ENCODE peak calls at places on chromosomes 5 and 9, in five cellular contexts. K, H, L, O and C are unnamed samples.
A peak's percentile ranks its signal among the peaks of the same experiment; 100 is the strongest.

GRCh38 chr5:113221294-113222176 is 213.3 kb downstream of the TSSK1B start:
- DNase-seq in O (no peak), K (no peak), H (no peak), L (no peak), C (no peak)

GRCh38 chr5:167643616-167644015 is 647.8 kb upstream of the WWC1 start:
- DNase-seq in L (no peak), K (no peak), O (no peak), H (peak; percentile 59), C (no peak)

GRCh38 chr9:117907420-117907819 is 203.2 kb downstream of the TLR4 start:
- DNase-seq in O (no peak), L (no peak), H (no peak), K (no peak), C (no peak)

GRCh38 chr9:4235951-4236804 is 63.7 kb downstream of the GLIS3 start:
- DNase-seq in L (no peak), K (no peak), O (no peak), H (peak; percentile 13), C (no peak)

GRCh38 chr9:92971121-92971520 is 23.8 kb downstream of the FGD3 start:
- DNase-seq in O (no peak), L (no peak), K (peak; percentile 58), H (no peak), C (no peak)

GRCh38 chr5:39476466-39477215 is 51.9 kb upstream of the DAB2 start:
- DNase-seq in L (no peak), O (no peak), K (no peak), H (no peak), C (no peak)

GRCh38 chr5:58921106-58921505 is 338.2 kb downstream of the RAB3C start:
- DNase-seq in O (no peak), L (no peak), K (no peak), H (no peak), C (no peak)

GRCh38 chr5:37615184-37615583 is 224.7 kb downstream of the GDNF start:
- DNase-seq in O (no peak), K (no peak), L (no peak), H (no peak), C (no peak)

GRCh38 chr5:43973318-43973717 is 370.3 kb downstream of the NNT start:
- DNase-seq in H (no peak), K (no peak), L (no peak), O (no peak), C (no peak)

GRCh38 chr9:37508135-37508833 is 22.5 kb downstream of the POLR1E start:
- DNase-seq in H (no peak), K (no peak), O (no peak), L (no peak), C (no peak)

GRCh38 chr9:73093016-73093739 is 58.5 kb upstream of the ANXA1 start:
- DNase-seq in K (no peak), H (no peak), L (no peak), O (no peak), C (no peak)

GRCh38 chr9:90455316-90455715 is 187.3 kb downstream of the DIRAS2 start:
- DNase-seq in H (no peak), K (no peak), L (no peak), O (no peak), C (no peak)

GRCh38 chr9:94018628-94019027 is 63.5 kb upstream of the BARX1 start:
- DNase-seq in K (no peak), O (no peak), H (no peak), L (no peak), C (no peak)

GRCh38 chr5:106254784-106255183 is 1416.0 kb downstream of the EFNA5 start:
- DNase-seq in L (no peak), K (no peak), H (no peak), O (no peak), C (no peak)

GRCh38 chr9:78272307-78272706 is 24.6 kb upstream of the PSAT1 start:
- DNase-seq in O (no peak), L (no peak), K (no peak), H (no peak), C (no peak)

GRCh38 chr5:57504357-57504756 is 21.7 kb upstream of the ACTBL2 start:
- DNase-seq in K (no peak), L (no peak), H (peak; percentile 38), O (no peak), C (no peak)

GRCh38 chr9:122567901-122568300 is 15.0 kb downstream of the OR1N2 start:
- DNase-seq in H (no peak), L (no peak), O (no peak), K (no peak), C (no peak)

GRCh38 chr5:103526164-103526915 is 36.2 kb downstream of the NUDT12 start:
- DNase-seq in K (no peak), H (no peak), L (no peak), O (no peak), C (peak; percentile 9)

GRCh38 chr5:125083932-125084331 is 337.5 kb upstream of the ZNF608 start:
- DNase-seq in H (peak; percentile 18), K (no peak), L (no peak), O (no peak), C (no peak)

GRCh38 chr5:125085797-125086505 is 339.5 kb upstream of the ZNF608 start:
- DNase-seq in H (peak; percentile 18), O (no peak), K (no peak), L (no peak), C (no peak)

GRCh38 chr5:125093776-125094175 is 347.3 kb upstream of the ZNF608 start:
- DNase-seq in H (peak; percentile 80), O (no peak), K (no peak), L (no peak), C (no peak)

DNA sequence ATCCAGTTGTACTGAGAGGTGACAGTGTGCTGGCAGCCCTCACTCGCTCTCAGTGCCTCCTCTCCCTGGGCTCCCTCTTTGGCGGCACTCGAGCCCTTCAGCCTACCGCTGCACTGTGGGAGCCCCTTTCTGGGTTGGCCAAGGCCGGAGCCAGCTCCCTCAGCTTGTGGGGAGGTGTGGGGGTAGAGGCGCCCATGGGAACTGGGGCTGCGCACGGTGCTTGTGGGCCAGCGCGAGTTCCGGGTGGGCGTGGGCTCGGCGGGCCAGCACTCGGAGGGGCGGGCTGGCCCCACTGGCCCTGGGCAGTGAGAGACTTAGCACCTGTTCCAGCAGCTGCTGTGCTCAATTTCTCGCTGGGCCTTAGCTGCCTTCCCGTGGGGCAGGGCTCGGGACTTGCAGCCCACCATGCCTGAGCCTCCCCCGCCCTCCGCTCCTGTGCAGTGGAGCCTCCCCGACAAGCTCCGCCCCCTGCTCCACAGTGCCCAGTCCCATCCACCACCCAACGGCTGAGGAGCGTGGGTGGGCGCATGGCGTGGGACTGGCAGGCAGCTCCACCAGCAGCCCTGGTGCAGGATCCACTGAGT is 342.2 kb upstream of the ZNF608 start:
- DNase-seq in O (no peak), K (no peak), H (no peak), L (no peak), C (no peak)
- TF ChIP-seq CTCF in O (no peak), K (no peak), H (no peak), L (no peak), C (no peak)

DNA sequence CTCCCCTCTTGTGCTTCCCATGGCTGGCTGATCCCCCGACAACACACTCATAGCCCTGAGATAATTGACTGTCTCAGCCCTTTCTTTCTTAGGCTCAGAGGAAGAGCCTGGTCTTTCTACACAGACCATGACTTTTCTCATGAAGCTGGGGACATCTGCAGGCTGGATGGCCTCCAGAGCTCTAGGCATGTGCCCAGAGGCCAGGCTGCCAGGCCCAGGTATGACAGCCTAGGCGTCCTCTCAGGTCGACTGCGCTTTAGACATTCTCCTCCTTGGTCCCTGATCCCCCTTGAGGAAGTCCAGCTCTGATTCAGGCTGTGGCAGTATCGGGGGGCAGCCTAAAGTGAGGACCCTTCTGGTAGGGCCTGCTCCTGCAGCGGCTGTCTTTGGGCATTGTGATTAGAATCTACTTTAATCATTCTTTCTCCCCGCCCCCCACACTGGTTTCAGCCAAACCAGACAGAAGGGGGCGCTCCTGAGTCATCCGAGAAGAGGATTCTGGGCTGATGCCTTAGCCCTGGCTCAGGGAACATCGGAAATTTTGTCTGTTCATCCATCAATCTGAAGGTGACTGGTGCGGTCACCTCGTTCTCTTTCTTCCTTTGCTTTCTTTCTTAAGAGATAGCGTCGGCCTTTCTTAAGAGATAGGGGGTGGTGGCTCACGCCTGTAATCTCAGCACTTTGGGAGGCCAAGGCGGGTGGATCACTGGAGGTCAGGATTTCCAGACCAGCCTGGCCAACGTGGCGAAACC is 66.5 kb upstream of the HSPA9 start:
- DNase-seq in H (peak; percentile 68), O (peak; percentile 74), L (no peak), K (peak; percentile 87), C (peak; percentile 74)
- TF ChIP-seq CTCF in H (peak; percentile 59), O (peak; percentile 89), L (peak; percentile 82), K (peak; percentile 13), C (peak; percentile 78)

DNA sequence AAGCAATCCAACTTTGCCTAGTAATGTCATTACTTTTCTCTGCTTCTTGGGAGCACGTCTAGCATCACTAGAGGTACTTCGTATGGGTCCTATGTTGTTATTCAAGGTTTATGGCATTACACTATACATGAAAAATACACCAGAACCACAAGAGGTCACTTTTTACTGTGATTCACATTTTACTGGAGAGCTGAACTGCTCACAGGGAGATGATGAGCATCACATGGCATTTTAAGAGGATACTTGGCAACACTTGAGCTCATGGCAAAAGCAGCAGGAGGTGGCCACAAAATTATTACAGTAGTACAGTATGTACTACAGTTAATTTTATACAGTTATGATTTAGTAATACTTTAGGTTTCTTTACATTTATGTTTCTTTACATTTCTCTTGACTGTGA is 223.4 kb downstream of the PARP8 start:
- DNase-seq in H (no peak), O (no peak), L (no peak), K (no peak), C (no peak)
- TF ChIP-seq CTCF in H (no peak), O (no peak), L (no peak), K (no peak), C (no peak)

GRCh38 chr5:135966790-135967189 is 12.0 kb upstream of the LECT2 start:
- DNase-seq in H (no peak), O (no peak), L (no peak), K (no peak), C (no peak)

GRCh38 chr5:135964670-135965320 is 10.0 kb upstream of the LECT2 start:
- DNase-seq in O (no peak), H (no peak), K (no peak), L (no peak), C (no peak)

GRCh38 chr5:135965504-135965903 is 10.7 kb upstream of the LECT2 start:
- DNase-seq in K (no peak), H (no peak), L (no peak), O (no peak), C (no peak)

GRCh38 chr5:135966165-135966564 is 11.4 kb upstream of the LECT2 start:
- DNase-seq in K (no peak), H (no peak), L (no peak), O (no peak), C (no peak)
- TF ChIP-seq CTCF in K (no peak), H (no peak), L (no peak), O (peak; percentile 13), C (no peak)